ENCODE peak calls at places on chromosomes 3 and 15, in four cellular contexts. I, C, K and M are unnamed samples. For H3K79me2 and H3K27me3, the result is how much of the 10 kb centered on the place peaks cover.

GRCh38 chr15:84721381-84721780 is 5.4 kb upstream of the SEC11A start:
- DNase-seq in I (no peak), K (no peak), C (no peak), M (no peak)

GRCh38 chr15:29988689-29989088 is 94.1 kb upstream of the GOLGA8J start:
- DNase-seq in K (no peak), C (peak), I (no peak), M (no peak)

GRCh38 chr15:86735244-86736040 is 655.8 kb downstream of the AGBL1 start:
- DNase-seq in C (no peak), I (no peak), K (no peak), M (no peak)

GRCh38 chr3:124248471-124249028 is 256.6 kb upstream of the ROPN1 start:
- DNase-seq in I (peak), K (peak), C (peak), M (no peak)

GRCh38 chr3:152524198-152525140 is 255.7 kb downstream of the MBNL1 start:
- DNase-seq in K (peak), I (peak), C (peak), M (no peak)

GRCh38 chr3:149813367-149814281 is 609 bp downstream of the RNF13 start:
- DNase-seq in C (peak), K (peak), I (peak), M (no peak)

GRCh38 chr15:91117375-91117774 is 17.3 kb downstream of the SV2B start:
- DNase-seq in K (no peak), C (no peak), I (no peak), M (no peak)

GRCh38 chr3:104018541-104018940 is 1348.2 kb upstream of the ALCAM start:
- DNase-seq in I (no peak), C (peak), K (no peak), M (no peak)

GRCh38 chr3:4799266-4800256 is 179.7 kb upstream of the BHLHE40 start:
- DNase-seq in C (no peak), K (no peak), I (no peak), M (no peak)

DNA sequence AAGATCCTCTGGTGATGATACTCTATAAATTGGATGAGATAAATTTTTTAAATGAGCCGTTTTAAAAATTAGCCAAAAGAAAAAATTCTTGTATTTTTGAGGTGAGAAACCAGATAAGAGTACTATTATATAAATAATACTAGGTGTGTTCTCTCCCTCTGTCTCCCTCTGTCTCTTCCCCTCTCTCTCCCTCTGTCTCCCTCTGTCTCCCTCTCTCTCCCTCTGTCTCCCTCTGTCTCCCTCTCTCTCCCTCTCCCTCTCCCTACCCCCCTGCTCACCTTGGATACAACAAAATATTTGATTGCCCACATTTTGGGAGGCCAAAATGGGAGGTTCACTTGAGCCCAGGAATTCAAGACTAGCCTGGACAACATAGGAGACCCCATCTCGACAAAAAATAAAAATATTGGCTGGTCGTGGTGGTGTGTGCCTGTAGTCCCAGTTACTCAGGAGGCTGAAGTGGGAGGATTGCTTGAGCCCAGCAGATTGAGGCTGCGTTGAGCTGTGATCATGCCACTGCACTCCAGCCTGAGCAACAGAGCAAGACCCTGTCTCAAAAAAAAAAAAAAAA is 168.5 kb downstream of the TCF12 start:
- DNase-seq in C (no peak), K (no peak), I (no peak), M (no peak)
- H3K79me2 ChIP-seq in C (half or more), K (under half), I (half or more), M (under half)

GRCh38 chr3:62373714-62374333 is 474 bp upstream of the FEZF2 start:
- DNase-seq in I (no peak), K (no peak), C (no peak), M (no peak)
- H3K4me3 ChIP-seq in I (peak), K (no peak), C (peak), M (no peak)

GRCh38 chr3:171330936-171331335 is 129.3 kb downstream of the TNIK start:
- DNase-seq in I (no peak), C (no peak), K (no peak), M (no peak)
- H3K27me3 ChIP-seq in I (under half), C (under half), K (under half), M (under half)

GRCh38 chr3:64158334-64158733 is 66.9 kb downstream of the PRICKLE2 start:
- DNase-seq in C (no peak), K (no peak), I (no peak), M (no peak)

GRCh38 chr3:64152676-64153466 is 72.4 kb downstream of the PRICKLE2 start:
- DNase-seq in I (no peak), K (no peak), C (no peak), M (no peak)

GRCh38 chr3:64160000-64160690 is 65.1 kb downstream of the PRICKLE2 start:
- DNase-seq in K (no peak), C (no peak), I (no peak), M (no peak)

GRCh38 chr3:64161481-64161952 is 63.7 kb downstream of the PRICKLE2 start:
- DNase-seq in K (peak), C (no peak), I (no peak), M (no peak)

GRCh38 chr3:64157150-64158035 is 67.9 kb downstream of the PRICKLE2 start:
- DNase-seq in C (no peak), I (no peak), K (peak), M (no peak)
- H3K79me2 ChIP-seq in C (under half), I (under half), K (under half), M (under half)

DNA sequence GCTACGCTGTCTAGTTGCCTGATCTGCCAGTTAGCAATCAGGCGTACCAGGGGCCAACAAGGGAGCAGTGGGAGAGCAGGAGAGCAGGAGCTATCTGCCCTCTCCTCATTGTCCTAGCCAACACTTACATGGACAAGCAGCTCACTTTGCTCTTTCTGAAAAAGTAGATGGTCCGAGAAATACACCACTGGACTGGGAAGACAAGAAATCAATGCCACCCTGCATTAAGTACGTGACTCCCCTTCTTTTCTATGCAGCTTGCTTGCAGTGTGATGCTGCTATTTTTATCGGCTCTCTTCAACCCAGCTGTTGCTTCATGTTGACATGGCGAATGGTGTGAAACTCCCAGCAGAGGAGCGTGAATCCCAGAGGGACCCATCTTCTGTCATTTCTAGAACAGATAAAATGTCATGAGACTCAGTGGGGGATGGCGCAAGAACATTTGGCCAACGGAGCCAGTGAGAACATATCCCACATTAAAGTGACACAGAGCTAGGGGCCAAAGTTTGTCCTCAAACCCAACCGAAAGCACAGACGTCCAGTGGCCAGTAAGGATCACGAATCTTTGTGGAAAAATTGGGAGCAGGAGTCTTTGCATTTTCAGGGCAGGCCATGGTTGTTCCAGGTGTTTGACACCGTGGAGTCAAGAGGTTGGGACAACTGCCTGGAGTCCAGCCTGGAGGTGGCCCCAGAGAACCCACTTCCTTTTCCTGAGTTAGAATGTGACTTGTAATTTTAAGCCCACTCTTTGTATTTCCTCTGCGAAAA is 53.7 kb upstream of the MEF2A start:
- DNase-seq in I (no peak), K (no peak), C (no peak), M (no peak)
- H3K4me3 ChIP-seq in I (no peak), K (no peak), C (no peak), M (no peak)

GRCh38 chr15:78625621-78626280 is 5.0 kb upstream of the CHRNA3 start:
- DNase-seq in K (no peak), I (no peak), C (no peak), M (no peak)
- H3K27me3 ChIP-seq in K (half or more), I (half or more), C (half or more), M (under half)

DNA sequence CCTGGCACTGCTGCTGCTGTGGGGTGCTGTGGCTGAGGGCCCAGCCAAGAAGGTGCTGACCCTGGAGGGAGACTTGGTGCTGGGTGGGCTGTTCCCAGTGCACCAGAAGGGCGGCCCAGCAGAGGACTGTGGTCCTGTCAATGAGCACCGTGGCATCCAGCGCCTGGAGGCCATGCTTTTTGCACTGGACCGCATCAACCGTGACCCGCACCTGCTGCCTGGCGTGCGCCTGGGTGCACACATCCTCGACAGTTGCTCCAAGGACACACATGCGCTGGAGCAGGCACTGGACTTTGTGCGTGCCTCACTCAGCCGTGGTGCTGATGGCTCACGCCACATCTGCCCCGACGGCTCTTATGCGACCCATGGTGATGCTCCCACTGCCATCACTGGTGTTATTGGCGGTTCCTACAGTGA is 2.1 kb downstream of the GRM2 start:
- DNase-seq in C (no peak), K (no peak), I (no peak), M (no peak)
- H3K79me2 ChIP-seq in C (under half), K (under half), I (under half), M (under half)

GRCh38 chr3:157127831-157128767 is 31.8 kb downstream of the CCNL1 start:
- DNase-seq in I (peak), K (peak), C (peak), M (peak)
- H3K4me3 ChIP-seq in I (no peak), K (peak), C (no peak), M (peak)

DNA sequence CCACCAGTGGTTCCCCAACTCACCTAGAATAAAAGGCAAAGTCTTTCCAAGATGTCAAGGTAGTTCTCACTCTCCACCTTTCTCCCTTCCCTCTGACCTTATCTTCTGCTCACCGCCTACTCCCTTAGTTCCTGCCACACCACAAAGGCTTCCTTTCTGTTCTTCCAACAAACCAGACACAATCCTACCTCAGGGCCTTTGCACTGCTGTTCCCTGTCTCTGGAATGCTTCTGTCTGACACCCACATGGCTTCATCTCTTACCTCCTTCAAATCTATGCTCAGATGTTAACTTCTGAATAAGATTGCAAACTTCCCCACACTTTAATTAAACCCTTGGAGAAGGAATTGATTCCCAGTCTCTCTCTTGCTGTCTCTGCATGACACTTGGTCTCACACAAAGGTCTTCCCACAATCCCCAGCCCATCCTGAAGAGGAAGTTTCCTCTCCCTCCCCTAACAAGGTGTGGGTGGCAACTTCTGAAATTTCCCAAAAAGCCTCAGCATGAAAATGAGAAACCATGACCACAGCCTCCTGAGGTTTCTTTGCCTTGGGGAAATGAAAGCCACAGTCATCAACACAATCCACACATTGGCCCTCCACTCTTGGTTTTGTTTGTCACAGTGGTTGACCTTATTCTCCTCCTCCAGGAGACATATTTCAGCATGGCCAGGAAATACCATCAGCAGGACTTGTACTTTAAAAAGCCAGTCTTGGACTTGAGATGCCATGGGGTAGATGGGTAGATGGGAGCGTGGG is 3.0 kb upstream of the RYK start:
- DNase-seq in K (no peak), C (no peak), I (no peak), M (no peak)
- H3K27me3 ChIP-seq in K (under half), C (under half), I (under half), M (under half)

GRCh38 chr15:43095243-43095642 is 10.6 kb downstream of the UBR1 start:
- DNase-seq in K (no peak), C (peak), I (peak), M (no peak)
- H3K79me2 ChIP-seq in K (under half), C (half or more), I (half or more), M (half or more)